ENCODE peak calls at places on chromosomes 13 and 19, in eight cellular contexts. P is body of pancreas, M is mammary epithelial cell, Q is fibroblast of lung, W is tibial artery, S is kidney, K is lower lobe of right lung, V is IMR-90. C is an unnamed sample. For H3K4me1, the result is how much of the 10 kb centered on the place peaks cover.

GRCh38 chr19:17136026-17136425 is 60.4 kb downstream of the MYO9B start:
- DNase-seq in P (no peak), S (no peak), M (no peak), V (no peak), W (no peak), Q (no peak), K (no peak), C (no peak)

GRCh38 chr19:45136507-45137178 is 24.1 kb downstream of the NKPD1 start:
- DNase-seq in V (no peak), Q (no peak), P (no peak), M (no peak), K (no peak), S (no peak), W (no peak), C (no peak)

GRCh38 chr19:5317321-5317720 is 23.3 kb downstream of the PTPRS start:
- DNase-seq in K (no peak), S (no peak), Q (no peak), W (no peak), M (no peak), P (no peak), V (no peak), C (no peak)

GRCh38 chr19:1888385-1888784 is 3.1 kb upstream of the ABHD17A start:
- DNase-seq in S (no peak), Q (no peak), W (no peak), P (no peak), K (no peak), V (no peak), M (no peak), C (no peak)

GRCh38 chr19:43310221-43310620 is 40.9 kb upstream of the PSG9 start:
- DNase-seq in V (no peak), Q (no peak), W (no peak), S (no peak), K (no peak), P (no peak), M (peak), C (no peak)

GRCh38 chr13:73958657-73959397 is 175.4 kb downstream of the KLF12 start:
- DNase-seq in V (no peak), M (peak), K (no peak), S (no peak), W (no peak), Q (no peak), P (no peak), C (no peak)

GRCh38 chr19:45419396-45419795 is 4.3 kb downstream of the ERCC1 start:
- DNase-seq in M (no peak), Q (no peak), V (no peak), S (no peak), P (peak), W (no peak), K (no peak), C (no peak)

GRCh38 chr19:14061751-14062557 is at the start of gene PALM3:
- DNase-seq in V (no peak), P (peak), S (peak), W (no peak), K (peak), M (no peak), Q (no peak), C (no peak)

GRCh38 chr19:10612515-10613119 is 12.7 kb upstream of the SLC44A2 start:
- DNase-seq in V (no peak), K (peak), M (no peak), W (peak), P (peak), S (peak), Q (peak), C (peak)

GRCh38 chr13:39350461-39350881 is 252.5 kb downstream of the LHFPL6 start:
- DNase-seq in M (no peak), V (no peak), W (no peak), Q (no peak), S (no peak), P (no peak), K (no peak), C (peak)

GRCh38 chr19:16143399-16144215 is at the start of gene HSH2D:
- DNase-seq in W (no peak), K (peak), S (peak), P (peak), M (peak), Q (no peak), V (no peak), C (peak)

GRCh38 chr13:79770056-79770455 is 289.1 kb downstream of the NDFIP2 start:
- DNase-seq in Q (no peak), V (no peak), M (no peak), W (no peak), K (no peak), P (no peak), S (no peak), C (no peak)

GRCh38 chr13:24038405-24038804 is 122.1 kb upstream of the SPATA13 start:
- DNase-seq in Q (peak), K (no peak), V (peak), S (no peak), M (peak), P (no peak), W (no peak), C (no peak)

GRCh38 chr19:35592226-35592625 is 6.3 kb downstream of the PMIS2 start:
- DNase-seq in V (peak), M (peak), K (no peak), S (no peak), P (peak), W (no peak), Q (peak), C (no peak)

GRCh38 chr13:99981115-99982020 is at the start of gene ZIC2:
- DNase-seq in V (no peak), S (peak), M (peak), Q (no peak), W (no peak), K (no peak), P (no peak), C (no peak)

GRCh38 chr13:92802776-92803175 is 423.8 kb upstream of the GPC6 start:
- DNase-seq in V (no peak), S (no peak), P (no peak), Q (no peak), K (no peak), M (no peak), W (no peak), C (no peak)

GRCh38 chr13:51347099-51347498 is 7.6 kb downstream of the SERPINE3 start:
- DNase-seq in W (no peak), M (no peak), P (no peak), K (no peak), V (no peak), S (no peak), Q (no peak), C (no peak)

GRCh38 chr13:75530536-75530935 is 7.1 kb downstream of the COMMD6 start:
- DNase-seq in W (no peak), K (no peak), V (no peak), P (no peak), Q (no peak), S (no peak), M (no peak), C (no peak)

GRCh38 chr13:26628706-26629105 is 71.2 kb downstream of the WASF3 start:
- DNase-seq in S (peak), Q (peak), W (no peak), P (no peak), V (peak), K (no peak), M (peak), C (no peak)

GRCh38 chr13:108478179-108478578 is 151.2 kb upstream of the MYO16 start:
- DNase-seq in W (no peak), V (no peak), M (no peak), P (no peak), Q (no peak), S (no peak), K (no peak), C (no peak)

GRCh38 chr19:33241530-33242101 is 16.0 kb upstream of the SLC7A10 start:
- DNase-seq in M (peak), Q (no peak), P (peak), V (no peak), K (peak), W (no peak), S (peak), C (no peak)

GRCh38 chr19:8085606-8086464 is 33.3 kb downstream of the CCL25 start:
- DNase-seq in Q (no peak), M (no peak), W (no peak), P (no peak), S (no peak), K (peak), V (no peak), C (no peak)

GRCh38 chr19:47607564-47608073 is 1.3 kb upstream of the BICRA start:
- DNase-seq in P (no peak), Q (no peak), S (no peak), M (no peak), K (no peak), V (no peak), W (no peak), C (no peak)
- TF ChIP-seq CTCF in P (no peak), Q (no peak), S (no peak), M (no peak), K (no peak), V (no peak), W (no peak), C (peak)

GRCh38 chr19:843836-844299 is 3.1 kb downstream of the PRTN3 start:
- DNase-seq in S (no peak), W (no peak), K (no peak), M (no peak), Q (no peak), P (no peak), V (no peak), C (no peak)
- H3K4me1 ChIP-seq in S (under half), W (under half), K (under half), M (under half), Q (under half), P (under half), V (under half), C (under half)

GRCh38 chr13:98265669-98266551 is 88.8 kb upstream of the RNF113B start:
- DNase-seq in V (peak), Q (peak), K (no peak), M (no peak), W (no peak), P (peak), S (peak), C (no peak)
- H3K27ac ChIP-seq in V (peak), Q (peak), K (no peak), M (no peak), W (no peak), P (peak), S (peak), C (no peak)

DNA sequence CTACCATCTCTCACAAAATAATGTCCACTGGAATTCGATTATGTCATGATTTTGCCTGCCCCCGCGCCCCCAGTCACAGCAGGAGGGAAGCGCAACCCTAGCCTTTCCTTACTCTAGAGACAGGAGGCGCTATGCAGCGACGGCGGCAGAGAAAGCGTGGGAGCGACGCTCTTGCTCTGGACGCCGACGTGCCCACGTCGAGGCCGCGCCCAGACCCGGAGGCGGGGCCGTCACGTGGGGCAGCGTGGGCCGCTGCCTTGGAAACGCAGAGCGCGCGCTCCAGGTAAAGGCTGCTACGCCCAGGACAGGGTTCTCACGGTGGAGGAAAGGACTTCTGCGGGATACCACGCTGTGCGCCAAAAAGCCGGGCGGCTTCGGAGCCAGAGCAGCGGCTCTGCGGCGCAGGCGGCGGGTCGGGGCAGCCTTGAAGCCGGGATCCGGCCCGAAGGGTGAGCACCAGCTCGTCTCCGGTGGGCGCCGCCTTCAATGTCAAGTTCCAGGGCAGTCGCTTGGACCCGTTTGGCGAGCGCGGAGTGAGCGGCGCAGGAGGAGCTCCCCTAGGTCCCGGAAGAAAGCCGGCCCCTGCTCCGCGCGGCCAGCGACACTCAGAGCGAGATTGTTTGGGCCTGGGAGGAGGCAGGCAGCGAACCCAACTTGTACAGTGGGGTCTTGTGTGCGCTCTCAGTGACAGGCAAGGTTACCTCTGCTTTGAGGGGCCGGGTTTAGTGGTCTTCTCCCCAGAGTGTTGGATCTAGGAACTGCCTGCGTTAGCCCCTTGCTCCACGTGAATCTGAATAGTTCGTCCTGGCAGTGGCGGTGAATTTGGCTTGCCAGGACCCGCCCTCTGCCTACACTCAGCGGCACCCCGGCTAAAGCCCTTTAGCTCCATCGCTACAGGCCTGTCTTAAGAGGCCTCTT is 121.7 kb downstream of the MRPL57 start:
- DNase-seq in V (peak), Q (peak), W (peak), P (peak), S (peak), K (peak), M (peak), C (peak)
- TF ChIP-seq CTCF in V (peak), Q (peak), W (peak), P (peak), S (peak), K (peak), M (peak), C (peak)

GRCh38 chr19:34363930-34364329 is 1.1 kb upstream of the GPI start:
- DNase-seq in W (no peak), V (no peak), Q (no peak), K (no peak), P (no peak), M (no peak), S (no peak), C (no peak)
- H3K4me1 ChIP-seq in W (under half), V (under half), Q (under half), K (under half), P (under half), M (under half), S (under half), C (under half)

DNA sequence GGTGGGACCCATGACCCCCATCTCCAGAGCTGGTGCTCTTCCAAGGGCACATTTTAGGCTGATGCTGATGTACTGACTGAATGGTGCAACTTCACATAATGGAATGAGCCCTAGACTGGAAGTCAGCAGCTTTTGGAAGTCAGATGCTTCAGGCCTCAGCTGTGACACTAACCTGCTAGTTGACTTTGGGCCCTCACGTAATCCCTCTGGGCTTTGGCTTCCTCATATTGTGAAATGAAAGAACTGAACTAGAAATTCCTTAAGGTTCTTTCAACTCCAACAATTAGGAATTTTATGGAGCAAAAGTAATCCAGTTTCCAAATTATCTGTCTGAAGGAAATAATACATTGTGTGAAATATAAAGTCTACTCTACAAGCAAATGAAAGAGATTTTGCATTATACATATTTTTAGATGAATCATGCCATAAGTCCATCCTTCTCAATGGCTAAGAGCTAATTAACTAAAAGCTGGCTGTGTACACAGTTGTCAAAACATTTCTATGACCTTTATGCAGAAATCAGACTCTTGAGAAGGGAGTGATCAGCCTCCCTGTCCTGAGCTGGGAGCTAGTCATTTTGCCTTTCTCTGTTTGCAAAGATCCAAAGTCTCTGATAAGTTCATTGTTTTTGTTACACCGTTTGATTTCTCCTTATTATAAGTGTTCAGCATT is 204.2 kb downstream of the DCLK1 start:
- DNase-seq in Q (peak), K (no peak), W (no peak), M (no peak), V (peak), P (peak), S (no peak), C (no peak)
- H3K27ac ChIP-seq in Q (peak), K (no peak), W (no peak), M (no peak), V (peak), P (no peak), S (no peak), C (peak)

GRCh38 chr13:46992383-46992952 is 95.6 kb upstream of the HTR2A start:
- DNase-seq in S (no peak), M (peak), V (no peak), W (no peak), K (no peak), Q (no peak), P (no peak), C (no peak)
- TF ChIP-seq CTCF in S (no peak), M (peak), V (peak), W (no peak), K (no peak), Q (peak), P (no peak), C (no peak)

GRCh38 chr13:49000247-49000646 is 24.5 kb downstream of the FNDC3A start:
- DNase-seq in V (no peak), K (no peak), P (no peak), S (no peak), Q (no peak), W (no peak), M (no peak), C (no peak)
- H3K4me1 ChIP-seq in V (under half), K (under half), P (under half), S (under half), Q (under half), W (under half), M (under half), C (under half)

C was measured in heart left ventricle.